ENCODE peak calls at places on chromosome 13, in four cellular contexts. S is K562, N is HepG2, Y is A549. W is an unnamed sample.

GRCh38 chr13:44648392-44649117 is 72.4 kb upstream of the TSC22D1 start:
- DNase-seq in S (no peak), N (peak), Y (peak), W (no peak)

GRCh38 chr13:83151308-83151660 is 731.0 kb downstream of the SLITRK1 start:
- DNase-seq in S (no peak), N (no peak), Y (no peak), W (no peak)

GRCh38 chr13:112931028-112931934 is 37.7 kb upstream of the MCF2L start:
- DNase-seq in S (peak), N (peak), Y (peak), W (peak)

GRCh38 chr13:99972190-99972731 is 694 bp upstream of the ZIC5 start:
- DNase-seq in S (no peak), N (no peak), Y (no peak), W (peak)

GRCh38 chr13:46666727-46667456 is 113.9 kb downstream of the LRCH1 start:
- DNase-seq in S (no peak), N (no peak), Y (no peak), W (peak)

GRCh38 chr13:48043789-48044503 is 6.4 kb downstream of the NUDT15 start:
- DNase-seq in S (no peak), N (no peak), Y (no peak), W (no peak)

GRCh38 chr13:75587679-75588078 is 38.1 kb downstream of the UCHL3 start:
- DNase-seq in S (no peak), N (peak), Y (no peak), W (no peak)

GRCh38 chr13:96848275-96848674 is 146.0 kb downstream of the OXGR1 start:
- DNase-seq in S (no peak), N (peak), Y (no peak), W (no peak)

GRCh38 chr13:114044486-114044885 is 70.6 kb upstream of the C13orf46 start:
- DNase-seq in S (no peak), N (no peak), Y (no peak), W (no peak)
- TF ChIP-seq NR3C1 in S (no peak), N (no peak), Y (no peak), W (no peak)

DNA sequence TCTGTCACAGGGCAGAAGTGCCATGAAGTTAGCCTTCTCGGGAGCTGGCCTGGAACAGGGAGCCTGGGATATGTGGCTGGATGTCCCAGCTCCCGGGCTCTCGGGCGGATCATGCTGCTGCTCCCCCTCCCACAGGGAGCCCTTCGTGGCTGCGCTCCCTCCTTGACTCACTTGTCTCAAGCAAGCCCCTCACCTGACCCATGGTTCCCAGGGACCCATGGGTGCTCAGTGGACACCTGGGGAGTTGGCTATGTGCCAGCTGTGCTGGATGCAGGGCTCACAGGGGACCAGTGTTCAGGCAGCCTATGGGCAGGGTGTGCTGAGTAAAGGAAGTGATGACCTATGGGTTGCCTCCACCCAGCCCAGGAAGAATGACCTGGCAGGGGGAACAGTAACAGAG is 213.1 kb upstream of the SGCG start:
- DNase-seq in S (no peak), N (no peak), Y (no peak), W (no peak)
- TF ChIP-seq NR3C1 in S (no peak), N (no peak), Y (no peak), W (no peak)

DNA sequence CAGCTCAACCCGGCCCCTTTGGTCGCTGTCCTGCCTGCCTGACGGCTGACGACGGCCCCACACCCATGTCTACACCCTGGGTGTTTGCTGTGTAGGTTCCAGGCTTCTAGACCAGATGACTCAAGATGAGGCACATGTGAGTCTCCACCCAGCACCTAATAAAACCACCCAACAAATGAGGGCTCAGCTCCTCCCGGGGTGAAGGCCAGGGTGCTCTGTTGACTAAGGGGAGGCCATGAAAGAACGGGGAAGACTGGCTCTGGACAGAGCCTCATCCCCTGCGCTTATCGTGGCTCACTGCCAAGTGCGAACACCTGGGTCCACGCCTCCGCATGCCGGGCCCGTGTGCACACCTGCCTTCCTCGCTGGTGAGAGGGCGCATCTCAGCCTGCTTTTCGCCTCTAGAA is 39.6 kb downstream of the COL4A2 start:
- DNase-seq in S (no peak), N (no peak), Y (no peak), W (no peak)
- TF ChIP-seq NR3C1 in S (no peak), N (no peak), Y (no peak), W (no peak)

GRCh38 chr13:92461402-92461801 is 765.2 kb upstream of the GPC6 start:
- DNase-seq in S (no peak), N (no peak), Y (no peak), W (no peak)
- TF ChIP-seq NR3C1 in S (no peak), N (no peak), Y (no peak), W (no peak)

DNA sequence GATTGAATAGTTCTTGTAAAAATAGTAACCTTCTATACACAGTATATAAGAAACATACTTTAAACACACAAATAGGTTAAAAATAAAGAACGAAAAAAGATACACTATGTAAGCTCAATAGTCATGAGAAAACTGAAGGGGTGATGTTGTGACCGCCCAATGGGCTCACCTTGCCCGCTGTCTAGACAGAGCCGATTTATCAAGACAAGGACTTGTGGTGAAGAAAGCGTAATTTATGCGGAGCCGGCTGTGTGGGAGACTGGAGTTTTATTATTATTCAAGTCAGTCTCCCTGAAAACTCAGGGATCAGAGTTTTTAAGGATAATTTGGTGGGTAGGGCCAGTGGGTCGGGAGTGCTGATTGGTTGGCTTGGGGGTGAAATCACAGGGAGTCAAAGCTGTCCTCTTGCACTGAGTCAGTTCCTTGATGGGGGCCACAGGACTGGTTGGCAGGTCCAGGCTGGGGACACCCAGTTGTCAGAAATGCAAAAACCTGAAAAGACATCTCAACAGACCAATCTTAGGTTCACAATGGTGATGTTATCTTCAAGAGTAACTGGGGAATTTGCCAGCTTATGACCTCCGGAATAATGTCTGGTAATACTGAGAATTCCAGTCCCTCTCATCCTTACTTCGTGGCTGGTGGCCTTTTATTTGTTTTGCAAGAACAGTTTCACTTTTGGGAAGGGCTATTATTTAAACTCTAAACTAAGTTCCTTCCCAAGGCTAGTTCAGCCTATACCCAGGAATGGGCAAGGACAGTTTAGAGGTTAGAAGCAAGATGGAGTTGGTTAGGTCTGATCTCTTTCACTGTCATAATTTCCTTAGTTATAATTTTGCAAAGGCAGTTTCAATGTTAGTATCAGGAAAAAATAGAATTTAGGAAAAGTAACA is 96.6 kb downstream of the UBL3 start:
- DNase-seq in S (no peak), N (no peak), Y (no peak), W (no peak)
- TF ChIP-seq NR3C1 in S (no peak), N (no peak), Y (no peak), W (no peak)

DNA sequence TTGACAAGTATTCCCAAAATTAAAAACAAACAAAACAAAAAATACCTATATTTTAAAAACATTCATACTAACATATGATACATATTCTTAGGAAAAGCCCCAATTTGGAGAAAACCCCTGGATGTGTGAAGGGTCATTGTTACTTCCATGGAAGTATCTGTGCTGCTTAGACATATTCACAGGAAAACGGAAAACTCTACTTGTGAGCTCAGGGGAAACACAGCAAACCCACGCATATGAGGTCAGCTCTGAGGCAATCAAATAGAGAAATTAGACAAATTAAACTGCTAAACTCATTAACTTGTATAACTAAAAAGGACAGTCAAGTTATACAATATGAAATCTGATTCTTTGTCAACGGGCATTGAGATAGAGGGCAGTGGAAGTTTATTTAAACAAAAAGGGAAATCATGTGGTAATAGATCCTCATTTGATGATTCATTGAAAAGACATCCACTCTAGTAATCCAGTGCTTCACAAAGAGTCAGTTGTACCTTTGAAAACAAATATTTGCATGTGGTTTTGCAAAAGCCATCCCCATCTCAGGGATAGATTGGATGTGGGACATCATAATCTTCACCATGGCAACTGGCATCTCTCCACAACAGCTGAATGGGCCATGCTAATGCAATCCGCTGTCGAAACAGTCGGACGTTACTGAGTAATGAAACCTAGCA is 423.4 kb downstream of the ITGBL1 start:
- DNase-seq in S (no peak), N (peak), Y (no peak), W (no peak)
- TF ChIP-seq NR3C1 in S (no peak), N (no peak), Y (no peak), W (no peak)

GRCh38 chr13:20960663-20961309 is 58.2 kb upstream of the XPO4 start:
- DNase-seq in S (peak), N (peak), Y (no peak), W (no peak)

GRCh38 chr13:20968745-20969144 is 66.2 kb upstream of the XPO4 start:
- DNase-seq in S (no peak), N (no peak), Y (no peak), W (no peak)

GRCh38 chr13:20967340-20967739 is 64.8 kb upstream of the XPO4 start:
- DNase-seq in S (no peak), N (peak), Y (no peak), W (no peak)

GRCh38 chr13:20969182-20969581 is 66.6 kb upstream of the XPO4 start:
- DNase-seq in S (no peak), N (no peak), Y (no peak), W (no peak)

GRCh38 chr13:20964904-20965303 is 62.4 kb upstream of the XPO4 start:
- DNase-seq in S (no peak), N (no peak), Y (no peak), W (no peak)
- TF ChIP-seq NR3C1 in S (no peak), N (no peak), Y (no peak), W (no peak)

W was measured in WTC11.